ENCODE peak calls at places on chromosomes 13 and 19, in nine cellular contexts. J is thoracic aorta; U is astrocyte; A is fibroblast of mammary gland; V is hepatocyte; R is neural crest cell; D is heart right ventricle; F is CD4-positive, alpha-beta T cell; G is fibroblast of lung. W is an unnamed sample.

GRCh38 chr19:2524840-2525723 is 49.2 kb downstream of the GADD45B start:
- DNase-seq in G (peak), V (peak), F (no peak), D (no peak), J (peak), U (peak), R (no peak), A (peak), W (no peak)

GRCh38 chr13:25980255-25980654 is 71.6 kb downstream of the SHISA2 start:
- DNase-seq in R (no peak), G (peak), U (no peak), J (no peak), F (no peak), D (no peak), A (no peak), V (no peak), W (peak)

GRCh38 chr13:113550453-113550852 is 34.1 kb upstream of the TFDP1 start:
- DNase-seq in U (no peak), D (no peak), J (no peak), A (no peak), G (no peak), R (no peak), F (no peak), V (no peak), W (no peak)

GRCh38 chr13:113098163-113098732 is 7.3 kb upstream of the F7 start:
- DNase-seq in J (no peak), V (no peak), F (no peak), G (peak), A (no peak), U (peak), D (no peak), R (peak), W (no peak)

GRCh38 chr19:11323601-11324078 is 15.8 kb downstream of the RAB3D start:
- DNase-seq in A (peak), U (no peak), G (no peak), D (no peak), J (no peak), R (no peak), V (no peak), F (no peak), W (no peak)

GRCh38 chr19:56170261-56170660 is 5.5 kb upstream of the GALP start:
- DNase-seq in A (peak), R (no peak), D (no peak), J (no peak), G (peak), F (no peak), V (peak), U (peak), W (no peak)

GRCh38 chr19:50317115-50317514 is 12.1 kb downstream of the KCNC3 start:
- DNase-seq in J (no peak), D (no peak), R (no peak), A (no peak), V (no peak), F (no peak), G (no peak), U (no peak), W (no peak)

GRCh38 chr19:6738726-6739389 is 622 bp upstream of the TRIP10 start:
- DNase-seq in J (no peak), R (no peak), G (no peak), F (no peak), D (peak), A (peak), V (peak), U (peak), W (peak)

GRCh38 chr19:48419158-48419920 is 25.9 kb downstream of the GRIN2D start:
- DNase-seq in F (peak), G (peak), J (no peak), V (no peak), R (peak), U (no peak), A (peak), D (no peak), W (peak)

GRCh38 chr13:23570099-23570926 is at the start of gene TNFRSF19:
- DNase-seq in R (peak), D (peak), J (no peak), A (peak), U (peak), G (peak), F (no peak), V (peak), W (peak)

GRCh38 chr13:60707878-60708277 is 310.9 kb downstream of the TDRD3 start:
- DNase-seq in G (no peak), A (no peak), U (no peak), V (no peak), D (no peak), F (no peak), J (no peak), R (no peak), W (no peak)

GRCh38 chr13:27403252-27403678 is 21.2 kb upstream of the GTF3A start:
- DNase-seq in A (peak), F (no peak), J (no peak), D (no peak), V (peak), G (peak), U (peak), R (no peak), W (no peak)

GRCh38 chr19:41175825-41176734 is 16.9 kb upstream of the CYP2S1 start:
- DNase-seq in G (peak), V (peak), F (peak), A (peak), D (no peak), J (no peak), U (peak), R (peak), W (peak)

GRCh38 chr13:98546402-98546801 is 30.5 kb downstream of the STK24 start:
- DNase-seq in U (no peak), D (no peak), G (no peak), R (no peak), A (no peak), F (no peak), V (no peak), J (no peak), W (no peak)

GRCh38 chr19:3123088-3123721 is 12.6 kb upstream of the GNA15 start:
- DNase-seq in U (no peak), J (no peak), V (no peak), D (no peak), F (no peak), G (no peak), R (no peak), A (no peak), W (no peak)

GRCh38 chr13:107457686-107458085 is 757.6 kb downstream of the LIG4 start:
- DNase-seq in F (no peak), U (peak), G (no peak), D (no peak), R (no peak), J (no peak), A (no peak), V (no peak), W (no peak)

GRCh38 chr19:36051236-36051635 is 2.8 kb downstream of the THAP8 start:
- DNase-seq in A (no peak), R (no peak), V (peak), D (no peak), F (no peak), G (peak), U (no peak), J (no peak), W (peak)

GRCh38 chr13:80704369-80704768 is 363.4 kb upstream of the SPRY2 start:
- DNase-seq in A (no peak), D (no peak), J (no peak), U (no peak), V (no peak), G (no peak), F (no peak), R (no peak), W (no peak)

GRCh38 chr19:7287716-7288115 is 6.5 kb downstream of the INSR start:
- DNase-seq in A (no peak), V (no peak), R (no peak), F (no peak), G (no peak), J (no peak), D (no peak), U (no peak), W (no peak)

GRCh38 chr19:36225219-36225892 is 10.4 kb downstream of the ZNF146 start:
- DNase-seq in R (no peak), V (no peak), A (peak), G (peak), U (peak), F (no peak), J (no peak), D (no peak), W (no peak)

GRCh38 chr13:110593430-110594130 is 21.8 kb upstream of the NAXD start:
- DNase-seq in R (no peak), U (peak), A (peak), V (peak), F (no peak), G (peak), J (no peak), D (no peak), W (no peak)

GRCh38 chr13:89380101-89380500 is 1708.9 kb downstream of the SLITRK5 start:
- DNase-seq in F (no peak), R (no peak), U (peak), A (no peak), J (no peak), G (no peak), D (no peak), V (peak), W (no peak)

GRCh38 chr19:40600086-40600917 is 867 bp upstream of the LTBP4 start:
- DNase-seq in J (no peak), R (no peak), A (no peak), D (peak), V (no peak), G (no peak), U (no peak), F (no peak), W (no peak)

GRCh38 chr13:52455677-52456041 is 381 bp downstream of the CKAP2 start:
- DNase-seq in D (peak), R (peak), U (no peak), J (peak), V (peak), F (peak), G (peak), A (peak), W (peak)

DNA sequence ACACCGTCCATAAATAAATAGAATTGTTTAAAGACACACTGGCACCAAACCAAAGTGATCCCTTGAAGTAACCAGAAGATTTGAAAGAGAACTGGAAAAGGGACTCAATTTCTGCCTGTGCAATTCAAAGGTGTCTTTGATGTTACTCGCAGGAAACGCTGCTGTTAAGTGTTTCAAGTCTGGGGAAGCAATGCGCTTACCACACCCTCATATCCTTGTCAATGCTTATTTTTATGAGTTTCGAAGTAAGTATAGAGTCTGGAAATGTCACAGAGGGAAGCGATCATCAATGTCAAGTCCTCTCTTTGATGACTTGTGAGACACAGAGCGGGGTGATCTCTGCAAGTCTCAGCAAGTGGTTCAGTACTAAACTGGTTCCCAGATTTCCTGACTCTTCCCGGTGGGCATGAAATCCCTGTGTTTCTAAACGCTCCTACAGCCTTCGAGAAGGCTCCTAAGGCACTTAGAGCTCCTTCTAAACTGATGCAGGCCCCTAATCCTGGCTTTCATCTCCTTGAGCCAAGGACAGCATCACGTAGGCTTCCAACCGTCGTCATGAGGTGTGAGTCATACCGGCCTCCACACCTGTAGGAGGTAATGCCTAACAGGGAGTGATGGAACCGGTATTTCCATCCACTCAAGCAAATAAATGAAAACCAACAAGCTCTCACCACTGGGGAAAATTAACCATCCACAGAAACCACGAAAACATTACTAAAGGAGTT is 22.8 kb downstream of the SYDE1 start:
- DNase-seq in G (no peak), A (no peak), F (no peak), V (peak), D (no peak), J (no peak), R (no peak), U (no peak), W (no peak)
- TF ChIP-seq CTCF in G (no peak), A (no peak), F (no peak), V (no peak), D (no peak), J (no peak), R (no peak), U (no peak), W (no peak)

DNA sequence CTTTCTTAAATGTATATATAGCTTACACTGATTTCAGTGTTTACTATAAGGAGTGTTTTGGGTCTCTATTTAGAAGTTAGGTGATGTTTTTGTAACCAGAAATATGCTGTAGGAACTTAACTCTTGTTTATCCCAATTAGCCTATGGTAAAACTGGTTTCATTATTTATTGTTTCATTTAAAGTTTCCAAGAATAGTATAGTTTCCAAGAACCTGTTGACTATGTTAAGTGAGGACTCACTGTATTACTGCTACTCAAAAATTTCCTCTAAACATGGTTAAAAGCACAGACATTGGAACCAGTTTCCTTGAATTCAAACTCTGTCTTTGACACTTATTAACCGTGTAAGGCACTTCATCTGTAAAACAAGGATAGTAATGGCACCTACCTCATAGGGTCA is 187.4 kb downstream of the RGCC start:
- DNase-seq in G (no peak), U (no peak), V (no peak), D (no peak), J (no peak), R (no peak), A (no peak), F (no peak), W (no peak)
- TF ChIP-seq CTCF in G (no peak), U (no peak), V (no peak), D (no peak), J (no peak), R (no peak), A (no peak), F (no peak), W (no peak)

DNA sequence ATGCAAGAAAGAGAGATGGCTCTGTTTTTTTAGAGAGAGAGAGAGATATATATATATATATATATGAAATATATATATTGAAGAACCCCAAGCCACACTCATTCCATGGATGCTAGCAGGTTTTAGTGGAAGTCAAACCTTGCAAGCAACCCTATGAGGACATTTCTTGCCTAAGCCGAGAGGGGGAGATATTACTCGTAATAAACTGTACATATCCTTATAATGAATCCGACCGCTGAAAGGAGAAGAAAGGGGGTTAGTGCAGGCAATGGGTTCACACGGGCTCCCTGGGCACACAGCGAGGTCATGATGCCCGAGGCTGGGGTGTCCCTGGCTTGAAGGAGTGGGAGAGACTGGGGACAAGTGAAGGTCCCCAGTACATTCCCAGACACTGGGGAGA is 78.3 kb downstream of the IER2 start:
- DNase-seq in A (no peak), J (no peak), F (no peak), R (no peak), D (no peak), U (no peak), V (no peak), G (no peak), W (no peak)
- TF ChIP-seq CTCF in A (no peak), J (no peak), F (no peak), R (no peak), D (no peak), U (no peak), V (no peak), G (no peak), W (no peak)

GRCh38 chr19:4715529-4716221 is 8.0 kb downstream of the DPP9 start:
- DNase-seq in D (no peak), U (no peak), V (no peak), J (no peak), F (no peak), R (no peak), A (no peak), G (no peak), W (no peak)
- TF ChIP-seq CTCF in D (no peak), U (no peak), V (no peak), J (no peak), F (no peak), R (no peak), A (no peak), G (no peak), W (no peak)

W was measured in nephron progenitor cell.